ENCODE peak calls at places on chromosomes 5 and 9, in four cellular contexts. H is choroid plexus epithelial cell, T is LoVo, P is fibroblast of lung. L is an unnamed sample.

GRCh38 chr5:74166064-74166463 is 474.5 kb downstream of the ENC1 start:
- DNase-seq in H (peak; percentile 43), T (no peak), P (no peak), L (peak; percentile 44)

GRCh38 chr9:91711755-91712591 is 238.1 kb downstream of the ROR2 start:
- DNase-seq in H (peak; percentile 53), T (no peak), P (no peak), L (peak; percentile 2)

GRCh38 chr9:95764920-95765319 is 110.6 kb upstream of the ERCC6L2 start:
- DNase-seq in H (no peak), T (no peak), P (no peak), L (no peak)

GRCh38 chr5:135533346-135533745 is 2.4 kb downstream of the NEUROG1 start:
- DNase-seq in H (no peak), T (no peak), P (no peak), L (no peak)

GRCh38 chr9:107079589-107079988 is 203.5 kb upstream of the RAD23B start:
- DNase-seq in H (no peak), T (no peak), P (no peak), L (no peak)

GRCh38 chr5:94218374-94218773 is 400.0 kb downstream of the KIAA0825 start:
- DNase-seq in H (peak; percentile 57), T (peak; percentile 54), P (peak; percentile 48), L (peak; percentile 84)

GRCh38 chr5:9951861-9952260 is 297.8 kb downstream of the ATPSCKMT start:
- DNase-seq in H (no peak), T (no peak), P (no peak), L (no peak)

GRCh38 chr5:10485142-10485795 is 43.6 kb downstream of the ROPN1L start:
- DNase-seq in H (peak; percentile 99), T (peak; percentile 47), P (peak; percentile 96), L (peak; percentile 97)

GRCh38 chr9:137281345-137282116 is 4.0 kb downstream of the TOR4A start:
- DNase-seq in H (no peak), T (no peak), P (no peak), L (no peak)

L was measured in astrocyte of the spinal cord.